ENCODE peak calls at places on chromosomes 3 and 15, in nine cellular contexts. V, Q, R, U, I, P, S, C and G are unnamed samples.

GRCh38 chr15:34318277-34319079 is 19.1 kb downstream of the SLC12A6 start:
- DNase-seq in R (peak; percentile 83), S (no peak), V (peak; percentile 73), P (peak; percentile 74), I (no peak), C (peak; percentile 87), U (peak; percentile 79), Q (peak; percentile 60), G (peak; percentile 91)

GRCh38 chr3:72346526-72346926 is 501.7 kb downstream of the SHQ1 start:
- DNase-seq in C (no peak), U (peak; percentile 99), S (peak; percentile 60), V (no peak), P (peak; percentile 98), R (no peak), I (peak; percentile 65), Q (no peak), G (peak; percentile 94)

GRCh38 chr15:51982770-51983103 is 11.2 kb upstream of the LEO1 start:
- DNase-seq in V (peak; percentile 41), P (no peak), S (no peak), R (no peak), C (no peak), I (no peak), Q (no peak), U (no peak), G (peak; percentile 72)

GRCh38 chr3:123884258-123884831 is at the start of gene MYLK:
- DNase-seq in S (peak; percentile 85), U (peak; percentile 81), Q (peak; percentile 73), P (peak; percentile 91), R (no peak), I (peak; percentile 86), V (peak; percentile 93), C (peak; percentile 69), G (peak; percentile 71)

GRCh38 chr15:55696221-55696620 is 46.7 kb downstream of the PRTG start:
- DNase-seq in U (no peak), S (no peak), Q (no peak), R (no peak), V (no peak), I (no peak), P (peak; percentile 23), C (no peak), G (no peak)

GRCh38 chr3:190319660-190320059 is 2.6 kb downstream of the CLDN1 start:
- DNase-seq in I (no peak), R (no peak), U (no peak), V (no peak), Q (no peak), S (no peak), C (no peak), P (peak; percentile 19), G (peak; percentile 97)

GRCh38 chr15:95826831-95827230 is 503.7 kb upstream of the NR2F2 start:
- DNase-seq in V (no peak), Q (no peak), C (no peak), I (no peak), U (no peak), P (peak; percentile 57), R (no peak), S (no peak), G (peak; percentile 44)

GRCh38 chr15:63982381-63982854 is 63.9 kb downstream of the DAPK2 start:
- DNase-seq in R (no peak), I (peak; percentile 65), C (peak; percentile 13), U (no peak), Q (no peak), S (no peak), P (no peak), V (no peak), G (no peak)

GRCh38 chr15:83516935-83517334 is 69.8 kb downstream of the SH3GL3 start:
- DNase-seq in I (no peak), S (no peak), P (peak; percentile 34), C (no peak), U (peak; percentile 51), Q (no peak), V (no peak), R (no peak), G (peak; percentile 44)

GRCh38 chr15:37372064-37372463 is 271.7 kb upstream of the MEIS2 start:
- DNase-seq in R (no peak), V (no peak), I (no peak), U (no peak), P (no peak), S (no peak), C (no peak), Q (no peak), G (no peak)

GRCh38 chr3:115839246-115839645 is 215.9 kb downstream of the GAP43 start:
- DNase-seq in P (no peak), R (no peak), S (no peak), I (no peak), U (no peak), Q (no peak), V (no peak), C (no peak), G (no peak)

GRCh38 chr15:19984101-19984500 is 557.5 kb downstream of the GOLGA6L6 start:
- DNase-seq in P (no peak), V (no peak), S (no peak), C (no peak), Q (no peak), I (no peak), U (no peak), R (no peak), G (no peak)

GRCh38 chr15:62344806-62345539 is 179.9 kb upstream of the C2CD4B start:
- DNase-seq in R (no peak), C (peak; percentile 82), V (peak; percentile 91), S (no peak), P (peak; percentile 65), U (peak; percentile 39), Q (peak; percentile 64), I (no peak), G (peak; percentile 73)

GRCh38 chr3:42067324-42067723 is 23.8 kb upstream of the TRAK1 start:
- DNase-seq in C (no peak), I (no peak), Q (no peak), U (peak; percentile 65), S (no peak), V (no peak), P (peak; percentile 83), R (no peak), G (no peak)
- H3K4me3 ChIP-seq in C (no peak overlapping the region), I (peak overlapping the region; percentile 25), Q (no peak overlapping the region), U (no peak overlapping the region), S (no peak overlapping the region), V (no peak overlapping the region), P (no peak overlapping the region), R (no peak overlapping the region), G (no peak overlapping the region)

GRCh38 chr15:101320501-101321052 is 25.5 kb upstream of the SNRPA1 start:
- DNase-seq in P (peak; percentile 53), Q (no peak), C (no peak), R (peak; percentile 74), V (no peak), U (peak; percentile 15), I (peak; percentile 69), S (no peak), G (peak; percentile 33)

GRCh38 chr15:101316529-101316928 is 21.5 kb upstream of the SNRPA1 start:
- DNase-seq in Q (no peak), U (no peak), I (no peak), S (no peak), R (no peak), C (no peak), V (no peak), P (no peak), G (no peak)

GRCh38 chr15:101317473-101317872 is 22.4 kb upstream of the SNRPA1 start:
- DNase-seq in U (no peak), P (no peak), Q (no peak), V (no peak), I (no peak), C (no peak), S (no peak), R (no peak), G (no peak)

GRCh38 chr15:101318810-101319200 is 23.8 kb upstream of the SNRPA1 start:
- DNase-seq in Q (no peak), V (no peak), P (no peak), C (no peak), U (no peak), R (no peak), S (no peak), I (no peak), G (no peak)

DNA sequence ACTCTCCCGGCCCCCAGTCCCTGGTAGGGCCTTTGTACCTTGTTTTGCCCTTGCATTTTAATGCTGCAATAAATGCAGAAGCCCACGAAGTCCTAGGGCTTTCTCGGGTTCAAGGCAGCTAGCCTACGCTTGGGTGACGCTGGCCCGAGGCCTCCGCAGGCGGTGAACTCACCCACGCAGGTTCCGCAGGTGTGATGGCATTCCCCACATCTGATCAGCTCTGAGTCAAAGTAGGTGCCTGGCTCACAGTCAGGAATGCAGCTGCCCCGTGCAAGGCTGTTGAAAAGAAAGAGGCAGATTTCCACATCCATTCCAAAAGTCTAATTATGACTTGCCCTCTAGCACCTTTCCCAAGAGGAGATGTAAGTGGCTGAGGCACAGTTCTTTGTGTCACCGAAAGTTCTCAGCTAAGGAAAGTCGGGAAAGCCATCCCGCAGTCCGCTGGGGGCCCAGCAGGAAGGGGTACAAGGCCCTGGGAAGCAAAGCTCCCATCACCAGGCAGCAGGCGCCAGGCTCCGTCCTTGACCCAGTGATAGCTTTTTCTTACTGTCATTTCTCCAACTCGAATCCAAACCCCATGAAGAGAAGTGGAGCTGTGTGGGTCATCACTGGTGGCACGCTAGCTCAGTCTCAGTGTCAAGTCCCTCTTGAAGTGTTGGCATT is 23.2 kb upstream of the SNRPA1 start:
- DNase-seq in S (no peak), C (no peak), P (no peak), V (no peak), U (no peak), Q (no peak), I (no peak), R (no peak), G (peak; percentile 89)
- TF ChIP-seq CTCF in S (no peak), C (no peak), P (no peak), V (no peak), U (no peak), Q (no peak), I (no peak), R (no peak), G (no peak)

DNA sequence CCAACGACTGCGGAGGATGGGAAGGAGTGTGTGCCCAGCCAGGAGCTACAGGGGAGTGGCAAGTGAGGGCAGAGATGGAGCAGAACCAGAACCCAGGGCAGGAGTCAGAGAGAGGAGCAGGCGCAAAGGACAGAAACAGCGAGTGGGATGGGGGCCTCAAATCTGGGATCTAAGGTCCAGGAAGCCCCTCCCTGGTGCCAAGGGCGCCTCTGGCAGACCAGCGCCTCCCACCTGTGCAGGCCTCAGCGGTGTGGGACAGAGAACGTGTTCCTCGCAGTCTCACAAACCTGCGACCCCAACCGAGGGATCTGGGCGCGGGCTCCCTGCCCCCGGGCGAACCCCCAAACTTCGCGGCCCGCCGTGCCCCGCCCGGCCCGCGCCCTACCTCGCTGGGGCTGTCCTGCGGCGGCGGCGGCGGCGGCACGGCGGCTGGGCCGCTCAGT is 292 bp downstream of the PCBP4 start:
- DNase-seq in R (no peak), P (no peak), Q (no peak), V (no peak), S (no peak), C (no peak), U (no peak), I (no peak), G (no peak)
- H3K4me3 ChIP-seq in R (peak overlapping the region; percentile 47), P (peak overlapping the region; percentile 66), Q (peak overlapping the region; percentile 84), V (peak overlapping the region; percentile 79), S (peak overlapping the region; percentile 91), C (peak overlapping the region; percentile 60), U (peak overlapping the region; percentile 62), I (peak overlapping the region; percentile 81), G (peak overlapping the region; percentile 63)

DNA sequence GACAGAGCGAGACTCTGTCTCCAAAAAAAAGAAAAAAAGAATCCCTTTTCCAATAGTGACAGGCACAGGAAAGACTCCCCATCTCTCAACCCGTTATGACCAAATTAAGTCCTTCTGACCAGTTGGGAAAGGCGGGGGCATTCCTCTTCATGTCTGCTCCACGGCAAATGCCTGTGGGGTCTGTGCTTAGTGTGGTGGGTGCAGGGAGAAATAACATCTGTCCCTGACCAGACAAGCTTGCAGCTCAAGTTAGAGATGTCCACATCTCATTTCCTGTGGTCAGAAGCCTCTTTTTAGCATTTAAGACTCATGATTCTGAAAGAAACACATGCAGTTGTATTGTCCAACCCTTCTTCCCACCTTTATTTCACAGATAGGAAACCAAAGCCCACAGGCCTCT is 16.2 kb downstream of the PLA1A start:
- DNase-seq in R (no peak), C (no peak), Q (no peak), S (no peak), I (no peak), V (no peak), P (no peak), U (no peak), G (no peak)
- TF ChIP-seq CTCF in R (no peak), C (no peak), Q (no peak), S (no peak), I (no peak), V (no peak), P (no peak), U (no peak), G (no peak)